ENCODE peak calls at places on chromosome 14, in four cellular contexts. K, L, N and P are unnamed samples.
A peak's percentile ranks its signal among the peaks of the same experiment; 100 is the strongest.

GRCh38 chr14:33794791-33795300 is 156.0 kb downstream of the EGLN3 start:
- DNase-seq in K (no peak), L (no peak), N (no peak), P (no peak)

GRCh38 chr14:106883218-106883692 is 1356.9 kb downstream of the TMEM121 start:
- DNase-seq in K (no peak), L (peak; percentile 48), N (no peak), P (peak; percentile 49)

GRCh38 chr14:42994001-42994736 is 1387.5 kb downstream of the LRFN5 start:
- DNase-seq in K (no peak), L (no peak), N (no peak), P (no peak)

GRCh38 chr14:80231732-80232131 is 20.4 kb upstream of the DIO2 start:
- DNase-seq in K (no peak), L (no peak), N (no peak), P (no peak)

GRCh38 chr14:53306926-53307325 is 153.8 kb upstream of the DDHD1 start:
- DNase-seq in K (no peak), L (no peak), N (no peak), P (no peak)

GRCh38 chr14:32724864-32725550 is 213.7 kb upstream of the NPAS3 start:
- DNase-seq in K (peak; percentile 50), L (peak; percentile 51), N (no peak), P (peak; percentile 6)

GRCh38 chr14:98984719-98985041 is 287.3 kb downstream of the BCL11B start:
- DNase-seq in K (no peak), L (peak; percentile 44), N (no peak), P (no peak)

GRCh38 chr14:30580616-30581282 is 21.8 kb downstream of the G2E3 start:
- DNase-seq in K (no peak), L (no peak), N (no peak), P (no peak)

GRCh38 chr14:50763386-50764007 is 67.5 kb downstream of the NIN start:
- DNase-seq in K (no peak), L (no peak), N (no peak), P (no peak)